ENCODE peak calls at places on chromosomes 12 and 14, in four cellular contexts. S, M, E and X are unnamed samples.

GRCh38 chr12:65164244-65164643 is 5.1 kb upstream of the LEMD3 start:
- DNase-seq in E (no peak), S (no peak), M (no peak), X (no peak)

GRCh38 chr12:111444314-111444705 is 38.6 kb downstream of the SH2B3 start:
- DNase-seq in E (peak), S (peak), M (no peak), X (no peak)

GRCh38 chr12:120925740-120926563 is 21.8 kb upstream of the SPPL3 start:
- DNase-seq in S (no peak), M (no peak), E (peak), X (no peak)

GRCh38 chr14:49962616-49963015 is 69.7 kb downstream of the ARF6 start:
- DNase-seq in S (peak), E (peak), M (no peak), X (peak)

GRCh38 chr12:22333186-22333745 is 1.2 kb downstream of the ST8SIA1 start:
- DNase-seq in M (no peak), S (no peak), E (no peak), X (peak)

GRCh38 chr14:54488646-54489317 is at the start of gene GMFB:
- DNase-seq in S (peak), E (peak), M (peak), X (peak)

GRCh38 chr12:27243804-27244679 is at the start of gene STK38L:
- DNase-seq in S (peak), M (peak), E (peak), X (peak)

GRCh38 chr12:93939641-93940040 is 208.7 kb upstream of the PLXNC1 start:
- DNase-seq in M (no peak), E (no peak), S (no peak), X (no peak)

GRCh38 chr12:67594888-67595287 is 53.7 kb upstream of the DYRK2 start:
- DNase-seq in E (no peak), M (no peak), S (no peak), X (no peak)

GRCh38 chr12:94761559-94761958 is 111.2 kb upstream of the TMCC3 start:
- DNase-seq in S (no peak), E (peak), M (no peak), X (no peak)

GRCh38 chr14:44961151-44961729 is 507 bp downstream of the KLHL28 start:
- DNase-seq in E (peak), S (peak), M (peak), X (no peak)

GRCh38 chr12:57519758-57520007 is 631 bp downstream of the DDIT3 start:
- DNase-seq in M (no peak), S (no peak), E (no peak), X (no peak)

GRCh38 chr12:42643881-42644579 is 54.5 kb upstream of the PRICKLE1 start:
- DNase-seq in M (no peak), S (no peak), E (no peak), X (no peak)

DNA sequence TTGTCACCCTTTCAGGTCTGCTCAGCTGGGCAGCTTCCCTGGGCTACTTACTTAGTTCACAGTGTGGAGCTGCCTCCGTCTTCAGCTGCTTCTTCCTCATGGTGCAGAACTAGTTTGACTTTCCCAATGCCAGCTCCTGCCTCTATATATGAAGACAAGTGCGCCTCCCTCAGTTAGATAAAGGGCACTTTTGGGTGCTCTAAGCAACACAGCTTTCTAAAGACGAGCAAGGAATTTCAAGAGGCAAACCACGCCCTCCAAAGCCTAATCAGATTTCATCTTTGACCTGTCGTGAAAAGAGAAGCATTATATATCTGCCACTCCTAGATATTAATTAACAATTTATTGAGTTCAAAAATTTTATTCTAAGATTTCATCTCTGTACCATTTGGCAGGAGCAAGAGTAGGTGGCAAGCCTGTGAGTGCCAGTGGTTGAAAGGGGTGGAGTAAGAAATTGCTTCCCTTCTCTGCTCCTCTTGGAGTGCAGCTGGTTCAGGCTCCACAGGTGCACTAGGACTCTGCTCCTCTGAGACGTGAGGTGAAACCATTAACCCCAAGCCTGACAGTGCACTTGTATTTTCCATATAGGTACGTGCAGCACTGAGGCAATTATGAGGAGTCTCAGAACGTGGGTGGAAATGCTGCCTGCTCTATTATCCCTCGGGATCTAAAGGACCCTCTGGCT is 2.1 kb upstream of the SLC11A2 start:
- DNase-seq in S (peak), E (peak), M (peak), X (no peak)
- TF ChIP-seq CTCF in S (peak), E (peak), M (no peak), X (peak)

GRCh38 chr12:54363047-54363446 is 1.2 kb downstream of the GPR84 start:
- DNase-seq in M (no peak), S (no peak), E (no peak), X (no peak)

GRCh38 chr12:54363610-54364009 is 676 bp downstream of the GPR84 start:
- DNase-seq in M (no peak), S (no peak), E (no peak), X (no peak)

GRCh38 chr12:54360717-54361456 is 3.4 kb downstream of the GPR84 start:
- DNase-seq in S (peak), M (peak), E (peak), X (peak)

GRCh38 chr12:54368016-54368708 is 3.9 kb upstream of the GPR84 start:
- DNase-seq in M (no peak), E (no peak), S (no peak), X (no peak)

GRCh38 chr12:54364413-54364812 is at the start of gene GPR84:
- DNase-seq in E (peak), M (no peak), S (peak), X (no peak)
- H3K4me3 ChIP-seq in E (no peak), M (no peak), S (peak), X (no peak)

DNA sequence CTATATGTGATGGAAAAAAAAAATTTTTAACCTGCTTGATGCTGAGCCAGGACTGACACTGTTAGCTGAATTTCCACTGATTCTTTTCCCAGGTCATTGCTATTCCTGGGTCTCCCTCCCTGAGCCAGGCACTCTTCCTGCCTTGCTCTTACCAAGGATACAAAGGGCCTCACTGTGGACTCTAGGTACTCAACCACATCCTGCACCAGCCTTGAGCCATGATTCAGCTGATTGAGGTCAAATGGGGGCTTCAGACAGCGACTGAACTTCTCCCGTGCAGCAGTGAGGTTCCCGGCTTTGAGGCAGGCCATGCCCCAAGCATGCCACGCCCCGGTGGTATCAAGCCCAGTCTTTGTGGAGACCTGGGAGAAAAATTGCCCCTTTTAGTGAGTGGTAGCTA is 54.3 kb downstream of the ZFYVE26 start:
- DNase-seq in E (no peak), M (no peak), S (no peak), X (no peak)
- TF ChIP-seq CTCF in E (no peak), M (no peak), S (no peak), X (no peak)

GRCh38 chr12:51955702-51956101 is 4.2 kb downstream of the ACVR1B start:
- DNase-seq in S (no peak), E (no peak), M (no peak), X (no peak)
- H3K4me3 ChIP-seq in S (no peak), E (no peak), M (no peak), X (peak)

DNA sequence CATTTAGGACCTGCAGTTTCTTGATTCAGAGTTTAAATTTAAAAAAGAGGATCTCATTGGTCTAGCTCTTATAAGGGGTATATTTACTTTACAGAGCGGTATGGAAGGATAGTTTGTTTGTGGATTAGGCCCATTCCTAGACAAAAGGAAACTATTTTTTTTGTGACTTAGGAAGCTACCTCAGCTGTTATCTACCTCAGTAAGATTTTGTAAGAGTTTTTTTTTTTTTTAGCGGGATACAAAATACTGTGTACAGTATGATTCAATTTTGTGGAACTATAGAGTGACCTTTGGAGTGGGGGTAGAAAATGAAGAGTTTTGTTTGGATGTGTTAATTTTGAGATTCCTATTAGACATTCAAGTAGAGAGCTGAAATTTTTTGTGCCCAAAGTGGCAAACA is 104.6 kb upstream of the ATF1 start:
- DNase-seq in E (no peak), M (no peak), S (no peak), X (no peak)
- TF ChIP-seq CTCF in E (no peak), M (no peak), S (no peak), X (no peak)

GRCh38 chr12:53984901-53985357 is at the start of gene HOXC10:
- DNase-seq in S (peak), E (peak), M (peak), X (no peak)

GRCh38 chr12:53986686-53987180 is 1.8 kb downstream of the HOXC10 start:
- DNase-seq in S (no peak), E (no peak), M (no peak), X (no peak)

GRCh38 chr12:53987748-53988147 is 2.8 kb downstream of the HOXC10 start:
- DNase-seq in E (no peak), M (no peak), S (no peak), X (no peak)

GRCh38 chr12:53985358-53985899 is 483 bp downstream of the HOXC10 start:
- DNase-seq in M (no peak), E (no peak), S (no peak), X (no peak)

GRCh38 chr12:53985900-53986685 is 1.1 kb downstream of the HOXC10 start:
- DNase-seq in S (no peak), M (no peak), E (no peak), X (no peak)
- H3K4me3 ChIP-seq in S (no peak), M (no peak), E (no peak), X (no peak)

GRCh38 chr12:71371132-71371531 is 68.5 kb upstream of the LGR5 start:
- DNase-seq in M (no peak), E (peak), S (no peak), X (no peak)
- TF ChIP-seq CTCF in M (no peak), E (no peak), S (no peak), X (no peak)